ENCODE peak calls at places on chromosomes 1 and 21, in nine cellular contexts. Z is tibial artery; A is endothelial cell of umbilical vein; H is H1; M is BJ; O is fibroblast of lung; K is Karpas-422; Q is CD8-positive, alpha-beta T cell; S is uterus. Y is an unnamed sample.

GRCh38 chr1:235601087-235601486 is 48.5 kb downstream of the GNG4 start:
- DNase-seq in K (peak; percentile 72), O (no peak), Z (no peak), M (no peak), A (peak; percentile 12), H (no peak), Q (peak; percentile 12), S (no peak), Y (no peak)

GRCh38 chr1:219533280-219533679 is 79.6 kb downstream of the ZC3H11B start:
- DNase-seq in O (peak; percentile 62), A (no peak), Q (no peak), K (no peak), H (no peak), M (no peak), S (no peak), Z (no peak), Y (no peak)

GRCh38 chr1:225931270-225932129 is 7.5 kb upstream of the PYCR2 start:
- DNase-seq in H (no peak), K (no peak), M (no peak), O (no peak), Q (no peak), A (no peak), S (no peak), Z (no peak), Y (no peak)

GRCh38 chr1:104648269-104648691 is 898.6 kb downstream of the AMY1C start:
- DNase-seq in K (peak; percentile 65), S (no peak), O (no peak), M (no peak), Q (no peak), A (no peak), H (no peak), Z (no peak), Y (peak; percentile 41)

GRCh38 chr21:41947596-41948403 is 6.0 kb downstream of the C2CD2 start:
- DNase-seq in A (peak; percentile 91), H (no peak), O (peak; percentile 53), Q (no peak), M (no peak), S (no peak), K (no peak), Z (peak; percentile 90), Y (no peak)

GRCh38 chr1:55364216-55364615 is 149.1 kb upstream of the USP24 start:
- DNase-seq in M (no peak), Q (no peak), H (no peak), S (no peak), Z (no peak), O (no peak), A (no peak), K (no peak), Y (no peak)

GRCh38 chr1:154433161-154433681 is 28.1 kb downstream of the IL6R start:
- DNase-seq in Z (no peak), A (no peak), H (no peak), K (peak; percentile 40), M (no peak), Q (peak; percentile 18), S (no peak), O (no peak), Y (no peak)

GRCh38 chr1:33903210-33903589 is 39.3 kb downstream of the HMGB4 start:
- DNase-seq in K (peak; percentile 79), O (peak; percentile 69), Q (no peak), A (no peak), H (no peak), S (no peak), M (peak; percentile 9), Z (no peak), Y (no peak)

GRCh38 chr1:11985851-11986250 is 5.6 kb downstream of the MFN2 start:
- DNase-seq in M (no peak), O (no peak), S (no peak), Z (no peak), H (no peak), Q (no peak), K (no peak), A (no peak), Y (no peak)

GRCh38 chr21:42724226-42724920 is 71.0 kb downstream of the PDE9A start:
- DNase-seq in Z (no peak), H (no peak), K (no peak), S (peak; percentile 28), Q (no peak), M (peak; percentile 49), A (peak; percentile 7), O (peak; percentile 95), Y (no peak)

GRCh38 chr1:156148236-156148635 is 5.1 kb upstream of the SEMA4A start:
- DNase-seq in K (peak; percentile 61), O (no peak), S (no peak), Q (no peak), Z (no peak), A (peak; percentile 65), H (no peak), M (no peak), Y (no peak)

GRCh38 chr1:100400332-100400933 is 48.1 kb downstream of the CDC14A start:
- DNase-seq in Q (peak; percentile 66), S (no peak), K (peak; percentile 55), M (no peak), H (peak; percentile 38), O (no peak), A (peak; percentile 72), Z (no peak), Y (peak; percentile 22)

DNA sequence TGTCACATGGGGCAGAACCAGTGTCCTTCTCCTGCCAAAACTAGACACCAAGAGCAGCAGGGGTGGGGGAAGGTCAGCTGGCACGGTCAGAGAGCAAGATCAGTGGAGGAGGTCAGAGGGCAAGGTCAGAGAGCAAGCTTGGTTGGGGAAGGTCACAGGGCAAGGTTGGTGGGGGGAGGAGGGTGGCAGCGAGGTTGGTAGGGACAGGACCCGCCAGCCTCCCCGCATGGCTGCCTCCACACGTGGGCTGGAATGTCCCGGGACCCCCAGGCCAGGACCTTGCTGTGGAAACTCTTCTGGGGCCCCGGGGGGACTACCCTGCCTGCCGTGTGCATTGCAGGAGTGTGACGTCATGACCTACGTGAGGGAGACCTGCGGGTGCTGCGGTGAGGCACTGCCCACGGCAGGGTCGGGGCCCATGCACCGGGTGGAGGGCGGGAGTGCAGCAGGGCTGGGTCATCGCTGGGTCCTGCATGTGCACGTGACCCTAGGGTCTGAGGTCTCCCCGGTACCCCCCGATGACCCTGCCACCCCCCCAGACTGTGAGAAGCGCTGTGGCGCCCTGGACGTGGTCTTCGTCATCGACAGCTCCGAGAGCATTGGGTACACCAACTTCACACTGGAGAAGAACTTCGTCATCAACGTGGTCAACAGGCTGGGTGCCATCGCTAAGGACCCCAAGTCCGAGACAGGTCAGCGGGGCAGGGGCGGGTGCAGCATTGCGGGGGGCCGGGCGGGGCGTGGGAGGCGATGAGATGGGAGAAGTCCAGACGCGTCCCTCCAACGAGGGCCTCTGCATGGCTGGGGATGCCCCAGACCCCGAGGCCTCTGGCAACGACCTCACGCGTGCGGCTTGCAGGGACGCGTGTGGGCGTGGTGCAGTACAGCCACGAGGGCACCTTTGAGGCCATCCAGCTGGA is 27.3 kb downstream of the COL6A2 start:
- DNase-seq in O (no peak), H (no peak), M (no peak), S (peak; percentile 29), A (no peak), K (no peak), Z (peak; percentile 63), Q (no peak), Y (no peak)
- H3K36me3 ChIP-seq in O (peaks cover 78% of the 10 kb centered on the region), H (peaks cover 4% of the 10 kb centered on the region), M (peaks cover 77% of the 10 kb centered on the region), S (no peaks in the 10 kb centered on the region), A (no peaks in the 10 kb centered on the region), K (no peaks in the 10 kb centered on the region), Z (peaks cover 100% of the 10 kb centered on the region), Q (no peaks in the 10 kb centered on the region), Y (peaks cover 25% of the 10 kb centered on the region)

GRCh38 chr1:77716065-77716464 is 33.6 kb upstream of the ZZZ3 start:
- DNase-seq in H (no peak), Q (no peak), M (no peak), S (no peak), A (no peak), Z (no peak), K (no peak), O (no peak), Y (no peak)
- H3K36me3 ChIP-seq in H (peaks cover 3% of the 10 kb centered on the region), Q (peaks cover 23% of the 10 kb centered on the region), M (peaks cover 7% of the 10 kb centered on the region), S (no peaks in the 10 kb centered on the region), A (peaks cover 3% of the 10 kb centered on the region), Z (peaks cover 85% of the 10 kb centered on the region), K (peaks cover 7% of the 10 kb centered on the region), O (peaks cover 2% of the 10 kb centered on the region), Y (peaks cover 3% of the 10 kb centered on the region)

GRCh38 chr1:39385067-39385988 is 106.1 kb upstream of the BMP8A start:
- DNase-seq in K (no peak), S (no peak), Q (no peak), A (no peak), M (no peak), Z (no peak), O (peak; percentile 43), H (no peak), Y (no peak)
- H3K36me3 ChIP-seq in K (no peaks in the 10 kb centered on the region), S (no peaks in the 10 kb centered on the region), Q (peaks cover 47% of the 10 kb centered on the region), A (peaks cover 21% of the 10 kb centered on the region), M (peaks cover 9% of the 10 kb centered on the region), Z (peaks cover 87% of the 10 kb centered on the region), O (peaks cover 7% of the 10 kb centered on the region), H (peaks cover 55% of the 10 kb centered on the region), Y (peaks cover 21% of the 10 kb centered on the region)

GRCh38 chr1:93678491-93678890 is 3.1 kb downstream of the BCAR3 start:
- DNase-seq in S (no peak), O (no peak), H (no peak), Q (no peak), A (no peak), K (no peak), M (no peak), Z (no peak), Y (no peak)
- H3K36me3 ChIP-seq in S (no peaks in the 10 kb centered on the region), O (peaks cover 6% of the 10 kb centered on the region), H (no peaks in the 10 kb centered on the region), Q (no peaks in the 10 kb centered on the region), A (peaks cover 7% of the 10 kb centered on the region), K (no peaks in the 10 kb centered on the region), M (peaks cover 1% of the 10 kb centered on the region), Z (no peaks in the 10 kb centered on the region), Y (peaks cover 2% of the 10 kb centered on the region)

DNA sequence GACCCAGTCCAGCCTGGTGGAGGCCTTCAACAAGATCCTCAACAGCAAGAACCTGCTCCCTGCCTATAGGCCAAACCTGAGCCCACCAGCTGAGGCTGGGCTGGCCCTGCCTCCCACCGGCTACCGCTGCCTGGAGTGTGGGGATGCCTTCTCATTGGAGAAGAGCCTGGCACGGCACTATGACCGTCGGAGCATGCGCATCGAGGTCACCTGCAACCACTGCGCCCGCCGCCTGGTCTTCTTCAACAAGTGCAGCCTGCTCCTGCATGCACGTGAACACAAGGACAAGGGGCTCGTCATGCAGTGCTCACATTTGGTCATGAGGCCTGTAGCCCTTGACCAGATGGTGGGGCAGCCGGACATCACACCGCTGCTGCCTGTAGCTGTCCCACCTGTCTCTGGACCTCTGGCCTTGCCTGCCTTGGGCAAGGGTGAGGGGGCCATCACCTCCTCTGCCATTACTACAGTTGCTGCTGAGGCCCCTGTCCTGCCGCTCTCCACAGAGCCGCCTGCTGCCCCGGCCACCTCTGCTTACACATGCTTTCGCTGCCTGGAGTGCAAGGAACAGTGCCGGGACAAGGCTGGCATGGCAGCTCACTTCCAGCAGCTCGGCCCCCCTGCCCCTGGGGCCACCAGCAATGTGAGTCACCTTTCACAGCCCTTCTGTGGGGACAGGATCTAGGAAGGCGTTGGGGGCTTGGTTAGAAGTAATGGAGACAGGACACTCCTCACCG is 5.8 kb downstream of the ZNF687 start:
- DNase-seq in K (no peak), Q (no peak), H (no peak), O (no peak), M (no peak), A (no peak), Z (no peak), S (no peak), Y (no peak)
- H3K36me3 ChIP-seq in K (peaks cover 21% of the 10 kb centered on the region), Q (peaks cover 48% of the 10 kb centered on the region), H (peaks cover 41% of the 10 kb centered on the region), O (peaks cover 39% of the 10 kb centered on the region), M (peaks cover 50% of the 10 kb centered on the region), A (peaks cover 2% of the 10 kb centered on the region), Z (peaks cover 83% of the 10 kb centered on the region), S (no peaks in the 10 kb centered on the region), Y (peaks cover 50% of the 10 kb centered on the region)

DNA sequence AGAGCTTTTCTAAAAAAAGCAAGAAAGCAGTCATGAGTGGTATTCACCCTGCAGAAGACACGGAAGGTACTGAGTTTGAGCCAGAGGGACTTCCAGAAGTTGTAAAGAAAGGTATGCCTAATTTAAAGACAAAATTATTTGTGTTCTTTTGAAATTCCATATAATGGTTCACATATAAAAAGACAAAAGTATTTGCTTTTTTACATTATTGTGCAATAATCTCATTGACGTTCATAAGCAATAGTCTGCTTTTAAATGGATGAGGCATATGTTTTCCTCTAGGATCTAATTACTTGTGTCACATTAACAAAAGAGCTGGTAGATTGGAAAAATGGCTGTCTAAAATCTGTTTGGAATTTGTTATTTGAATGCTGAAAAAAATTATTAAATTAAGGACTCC is 54.3 kb downstream of the CENPF start:
- DNase-seq in H (no peak), Q (no peak), A (no peak), O (no peak), S (no peak), K (no peak), Z (no peak), M (no peak), Y (no peak)
- H3K36me3 ChIP-seq in H (peaks cover 61% of the 10 kb centered on the region), Q (no peaks in the 10 kb centered on the region), A (peaks cover 31% of the 10 kb centered on the region), O (peaks cover 8% of the 10 kb centered on the region), S (no peaks in the 10 kb centered on the region), K (peaks cover 70% of the 10 kb centered on the region), Z (no peaks in the 10 kb centered on the region), M (peaks cover 1% of the 10 kb centered on the region), Y (peaks cover 36% of the 10 kb centered on the region)